ENCODE peak calls at places on chromosomes 5 and 9, in six cellular contexts. I, K, V, Q, H and F are unnamed samples.

GRCh38 chr5:178563621-178564020 is 26.6 kb downstream of the COL23A1 start:
- DNase-seq in H (no peak), Q (no peak), I (no peak), K (no peak), V (no peak), F (no peak)

GRCh38 chr9:35107337-35108290 is 4.7 kb upstream of the STOML2 start:
- DNase-seq in Q (no peak), V (no peak), I (no peak), K (no peak), H (no peak), F (no peak)

GRCh38 chr9:29325855-29326254 is 1752.6 kb upstream of the C9orf72 start:
- DNase-seq in I (no peak), K (no peak), Q (no peak), H (no peak), V (no peak), F (no peak)

GRCh38 chr5:139090566-139090965 is 107.6 kb downstream of the SIL1 start:
- DNase-seq in I (no peak), K (no peak), H (no peak), Q (no peak), V (no peak), F (no peak)

GRCh38 chr5:178284095-178284675 is 51.6 kb upstream of the PHYKPL start:
- DNase-seq in V (no peak), I (peak), Q (no peak), H (no peak), K (no peak), F (peak)

GRCh38 chr5:146877178-146877681 is 1.3 kb downstream of the PPP2R2B start:
- DNase-seq in Q (no peak), H (no peak), I (peak), V (no peak), K (no peak), F (no peak)

GRCh38 chr9:1100945-1101344 is 50.8 kb downstream of the DMRT2 start:
- DNase-seq in Q (peak), I (peak), H (peak), V (peak), K (no peak), F (peak)

GRCh38 chr5:42824347-42824976 is 12.8 kb upstream of the SELENOP start:
- DNase-seq in Q (no peak), I (no peak), H (no peak), V (no peak), K (no peak), F (no peak)

GRCh38 chr5:37640088-37640487 is 199.8 kb downstream of the GDNF start:
- DNase-seq in V (no peak), I (no peak), Q (no peak), H (no peak), K (no peak), F (no peak)

GRCh38 chr5:4518924-4519660 is 621.0 kb upstream of the ADAMTS16 start:
- DNase-seq in H (no peak), I (no peak), V (no peak), K (no peak), Q (no peak), F (no peak)

GRCh38 chr5:150058480-150059126 is 27.8 kb downstream of the CSF1R start:
- DNase-seq in Q (peak), I (no peak), V (peak), H (no peak), K (no peak), F (no peak)

GRCh38 chr5:106269252-106269843 is 1401.4 kb downstream of the EFNA5 start:
- DNase-seq in Q (peak), H (peak), I (no peak), K (no peak), V (no peak), F (peak)

GRCh38 chr5:132471944-132472343 is 18.6 kb downstream of the IRF1 start:
- DNase-seq in V (no peak), H (no peak), Q (no peak), I (no peak), K (no peak), F (no peak)

GRCh38 chr5:180007582-180007981 is 64.0 kb downstream of the RNF130 start:
- DNase-seq in V (no peak), K (no peak), I (no peak), H (no peak), Q (no peak), F (no peak)

GRCh38 chr9:75892168-75892901 is 1.9 kb downstream of the PCSK5 start:
- DNase-seq in I (no peak), V (no peak), H (no peak), Q (no peak), K (no peak), F (no peak)

GRCh38 chr5:175351126-175351525 is 92.9 kb downstream of the DRD1 start:
- DNase-seq in H (no peak), Q (no peak), I (no peak), K (no peak), V (no peak), F (no peak)

GRCh38 chr5:7742241-7742656 is 108.7 kb downstream of the CFAP90 start:
- DNase-seq in I (no peak), K (no peak), H (no peak), Q (no peak), V (no peak), F (no peak)